ENCODE peak calls at places on chromosomes 7 and 10, in ten cellular contexts. L is HL-60, P is upper lobe of left lung, A is colonic mucosa, E is thoracic aorta, Z is Panc1, C is astrocyte of the spinal cord, O is RWPE2, X is neural progenitor cell, F is astrocyte. B is an unnamed sample.

GRCh38 chr7:158109364-158110033 is 478.1 kb downstream of the PTPRN2 start:
- DNase-seq in X (no peak), A (no peak), Z (no peak), F (no peak), E (no peak), C (no peak), L (no peak), P (no peak), O (no peak), B (no peak)

GRCh38 chr7:29255839-29256782 is 61.5 kb downstream of the CHN2 start:
- DNase-seq in L (no peak), Z (no peak), P (no peak), F (peak), X (no peak), E (no peak), O (no peak), A (no peak), C (no peak), B (no peak)

GRCh38 chr10:96814264-96814663 is 17.8 kb upstream of the LCOR start:
- DNase-seq in O (no peak), L (no peak), C (peak), E (no peak), X (no peak), F (peak), Z (no peak), A (no peak), P (no peak), B (no peak)

GRCh38 chr7:17099083-17099973 is 199.1 kb upstream of the AHR start:
- DNase-seq in A (peak), O (peak), E (no peak), C (no peak), P (no peak), Z (no peak), X (no peak), L (no peak), F (peak), B (no peak)

GRCh38 chr7:50729962-50730361 is 52.7 kb downstream of the GRB10 start:
- DNase-seq in Z (no peak), X (no peak), O (no peak), C (peak), A (no peak), F (peak), E (no peak), P (no peak), L (no peak), B (no peak)

GRCh38 chr7:46566375-46566774 is 645.3 kb upstream of the IGFBP3 start:
- DNase-seq in C (peak), L (no peak), F (no peak), E (no peak), A (no peak), Z (no peak), P (no peak), X (no peak), O (no peak), B (no peak)

GRCh38 chr7:131843862-131844261 is 287.4 kb upstream of the PODXL start:
- DNase-seq in A (peak), X (no peak), Z (no peak), P (no peak), E (no peak), O (no peak), C (peak), L (no peak), F (peak), B (no peak)

GRCh38 chr7:154532771-154533170 is 470.2 kb downstream of the PAXIP1 start:
- DNase-seq in F (no peak), P (no peak), E (no peak), O (no peak), L (no peak), Z (no peak), C (no peak), X (no peak), A (no peak), B (no peak)

GRCh38 chr7:103343758-103344452 is 662 bp downstream of the DNAJC2 start:
- DNase-seq in E (no peak), P (no peak), A (peak), L (peak), O (no peak), Z (no peak), X (peak), C (peak), F (peak), B (peak)

GRCh38 chr10:6838118-6838517 is 258.0 kb upstream of the PRKCQ start:
- DNase-seq in F (no peak), L (peak), Z (no peak), C (no peak), X (no peak), O (no peak), P (no peak), A (no peak), E (no peak), B (no peak)

GRCh38 chr10:117005454-117006055 is 568 bp upstream of the SHTN1 start:
- DNase-seq in F (no peak), O (no peak), L (no peak), C (no peak), A (peak), Z (peak), P (no peak), E (no peak), X (peak), B (no peak)
- TF ChIP-seq CTCF in F (no peak), O (no peak), L (no peak), C (no peak), A (no peak), Z (no peak), P (no peak), E (no peak), X (peak), B (no peak)

DNA sequence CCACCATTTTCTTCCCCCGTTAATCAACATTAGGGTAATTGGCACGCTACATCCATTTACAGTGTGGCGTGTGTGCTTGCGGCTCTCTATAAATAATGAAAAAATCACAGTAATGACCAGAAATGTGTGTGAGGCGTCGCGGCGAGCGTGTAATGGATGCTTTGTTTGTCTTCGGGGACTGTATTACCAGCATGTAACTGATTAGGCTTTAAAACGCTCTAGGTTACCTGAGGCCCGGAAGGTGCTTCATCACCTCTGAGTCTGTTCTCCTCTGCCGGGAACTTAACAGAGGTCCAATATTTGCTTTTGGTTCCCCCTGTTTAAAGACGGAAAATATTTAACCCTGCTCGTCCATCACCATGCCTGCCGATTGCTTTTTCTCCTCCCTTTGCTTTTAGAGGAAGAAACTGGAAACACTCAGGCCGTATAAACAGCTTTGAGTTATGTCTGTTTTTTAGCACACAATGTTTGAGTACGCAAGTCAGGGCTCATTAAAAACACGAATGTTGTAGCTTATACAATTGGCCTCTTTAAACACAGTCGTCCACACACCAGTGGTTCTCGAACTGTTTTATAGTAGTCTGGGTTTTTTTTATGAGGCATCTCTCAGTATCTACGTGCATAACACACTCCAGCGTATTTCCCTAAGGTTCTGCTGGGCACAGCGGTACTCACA is 13.2 kb upstream of the CARD11 start:
- DNase-seq in E (no peak), O (no peak), C (no peak), X (no peak), Z (no peak), F (no peak), A (no peak), P (no peak), L (no peak), B (no peak)
- TF ChIP-seq CTCF in E (no peak), O (no peak), C (no peak), X (no peak), Z (no peak), F (no peak), A (no peak), P (no peak), L (no peak), B (no peak)

GRCh38 chr10:17516376-17516775 is 62.0 kb upstream of the ST8SIA6 start:
- DNase-seq in E (no peak), L (no peak), Z (no peak), A (no peak), C (peak), P (no peak), F (peak), O (no peak), X (no peak), B (no peak)
- TF ChIP-seq CTCF in E (no peak), L (no peak), Z (no peak), A (no peak), C (no peak), P (no peak), F (no peak), O (no peak), X (no peak), B (no peak)

GRCh38 chr7:69676247-69676646 is 78.0 kb downstream of the AUTS2 start:
- DNase-seq in C (no peak), Z (no peak), O (no peak), P (no peak), F (no peak), A (no peak), X (no peak), L (no peak), E (no peak), B (no peak)
- TF ChIP-seq CTCF in C (no peak), Z (no peak), O (no peak), P (no peak), F (no peak), A (no peak), X (no peak), L (no peak), E (no peak), B (no peak)

GRCh38 chr7:48246073-48246472 is 74.8 kb downstream of the ABCA13 start:
- DNase-seq in Z (no peak), O (no peak), E (no peak), F (peak), C (peak), X (no peak), L (peak), A (no peak), P (no peak), B (no peak)

GRCh38 chr7:48242846-48243245 is 71.6 kb downstream of the ABCA13 start:
- DNase-seq in O (no peak), F (no peak), L (no peak), E (no peak), X (no peak), C (no peak), A (no peak), P (no peak), Z (no peak), B (no peak)

GRCh38 chr7:48250441-48250951 is 79.2 kb downstream of the ABCA13 start:
- DNase-seq in X (peak), F (peak), Z (no peak), C (peak), O (no peak), E (no peak), A (no peak), L (no peak), P (no peak), B (no peak)

GRCh38 chr7:48249162-48249561 is 77.9 kb downstream of the ABCA13 start:
- DNase-seq in A (no peak), X (no peak), O (no peak), C (no peak), Z (no peak), F (no peak), L (no peak), P (no peak), E (no peak), B (no peak)

DNA sequence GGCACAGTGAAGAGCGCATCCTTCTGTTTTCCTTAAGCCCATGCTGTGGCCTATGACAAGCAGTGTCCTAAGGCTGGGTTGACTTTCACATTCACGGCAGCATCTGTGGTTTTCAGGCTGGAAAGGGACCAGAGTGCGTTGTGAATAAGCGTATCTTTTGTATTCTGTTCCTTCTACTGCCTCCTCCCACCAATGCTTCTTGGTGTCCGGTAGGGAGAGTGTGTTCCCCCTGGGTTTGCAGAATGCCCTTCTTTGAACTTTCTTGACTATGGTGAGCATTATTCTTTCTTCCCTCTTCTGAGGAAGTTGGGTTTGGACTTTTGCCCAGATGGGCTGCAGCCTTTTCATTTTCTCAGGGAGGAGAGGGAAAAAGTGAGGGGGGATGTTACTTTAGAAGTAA is 73.6 kb downstream of the ABCA13 start:
- DNase-seq in X (no peak), O (no peak), E (no peak), L (peak), A (no peak), Z (no peak), C (peak), P (no peak), F (peak), B (no peak)
- TF ChIP-seq CTCF in X (no peak), O (no peak), E (no peak), L (no peak), A (no peak), Z (no peak), C (peak), P (no peak), F (no peak), B (no peak)

DNA sequence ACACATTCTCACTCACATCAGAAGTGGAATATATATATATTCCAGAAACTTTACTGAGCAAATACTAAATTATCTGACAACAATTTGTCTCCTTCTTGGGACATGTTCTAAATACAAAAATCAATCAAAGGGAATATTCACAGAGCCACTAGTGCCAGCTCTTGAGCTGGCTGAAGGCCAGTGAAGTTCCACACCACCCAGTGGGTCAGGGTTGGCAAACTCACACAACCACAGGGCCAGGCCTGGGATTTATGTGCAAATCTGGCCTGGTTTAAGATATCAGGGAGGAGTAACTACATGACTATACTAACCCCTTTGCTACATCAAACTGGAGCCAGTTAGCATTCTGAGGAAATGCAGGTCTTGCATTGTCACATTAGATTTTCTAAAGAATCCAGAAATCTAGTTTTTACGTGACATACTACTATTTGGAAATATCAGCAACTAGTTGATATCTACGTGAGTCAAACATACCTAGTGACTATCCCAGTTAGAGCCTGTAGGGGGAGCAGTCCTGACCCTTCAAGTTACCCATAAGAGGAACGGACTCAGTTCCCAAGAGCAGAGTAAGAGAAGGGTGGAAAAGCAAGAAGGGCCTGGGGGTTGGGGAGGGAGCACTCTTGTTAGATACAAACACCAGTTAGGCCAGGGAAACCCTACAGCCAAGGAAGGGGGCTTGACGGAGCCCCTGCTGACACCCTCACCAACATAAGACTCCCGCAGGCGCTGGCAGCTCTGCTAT is 600.4 kb downstream of the KCNMA1 start:
- DNase-seq in C (peak), Z (peak), F (no peak), P (no peak), A (no peak), L (no peak), E (no peak), X (peak), O (no peak), B (no peak)
- TF ChIP-seq CTCF in C (peak), Z (peak), F (peak), P (peak), A (peak), L (peak), E (peak), X (peak), O (peak), B (no peak)

B was measured in omental fat pad.